ENCODE peak calls at places on chromosomes 7 and 10, in nine cellular contexts. W is suprapubic skin, C is pancreas, U is Peyer's patch, H is kidney epithelial cell, K is choroid plexus epithelial cell, Z is heart right ventricle, I is cardiac fibroblast, E is lower lobe of right lung. R is an unnamed sample.

GRCh38 chr10:31345886-31346285 is 26.9 kb downstream of the ZEB1 start:
- DNase-seq in W (no peak), C (no peak), U (no peak), H (no peak), K (no peak), Z (no peak), I (no peak), E (no peak), R (peak; percentile 30)

GRCh38 chr7:97576043-97576442 is 155.8 kb upstream of the TAC1 start:
- DNase-seq in W (no peak), C (no peak), U (no peak), H (no peak), K (no peak), Z (no peak), I (no peak), E (no peak), R (no peak)

GRCh38 chr10:51035344-51035743 is 38.9 kb upstream of the PRKG1 start:
- DNase-seq in W (no peak), C (no peak), U (no peak), H (no peak), K (no peak), Z (no peak), I (no peak), E (no peak), R (no peak)

GRCh38 chr10:114244126-114244525 is 5.1 kb downstream of the VWA2 start:
- DNase-seq in W (no peak), C (no peak), U (no peak), H (no peak), K (no peak), Z (no peak), I (no peak), E (no peak), R (no peak)

GRCh38 chr10:31756131-31757119 is 172.2 kb downstream of the ARHGAP12 start:
- DNase-seq in W (no peak), C (no peak), U (no peak), H (no peak), K (no peak), Z (no peak), I (no peak), E (no peak), R (no peak)

GRCh38 chr10:97463363-97464132 is 17.6 kb downstream of the ZDHHC16 start:
- DNase-seq in W (peak; percentile 62), C (peak; percentile 45), U (no peak), H (peak; percentile 19), K (peak; percentile 64), Z (peak; percentile 44), I (peak; percentile 69), E (no peak), R (peak; percentile 72)

GRCh38 chr10:61992683-61993629 is 91.5 kb downstream of the ARID5B start:
- DNase-seq in W (peak; percentile 82), C (no peak), U (no peak), H (no peak), K (peak; percentile 99), Z (peak; percentile 54), I (peak; percentile 98), E (peak; percentile 55), R (peak; percentile 98)

GRCh38 chr7:22694597-22695207 is 32.3 kb upstream of the IL6 start:
- DNase-seq in W (no peak), C (no peak), U (no peak), H (no peak), K (no peak), Z (no peak), I (no peak), E (no peak), R (no peak)

GRCh38 chr7:76069238-76069638 is 21.3 kb downstream of the MDH2 start:
- DNase-seq in W (peak; percentile 80), C (no peak), U (no peak), H (peak; percentile 86), K (peak; percentile 93), Z (peak; percentile 38), I (peak; percentile 92), E (peak; percentile 72), R (peak; percentile 91)
- TF ChIP-seq CTCF in W (peak; percentile 38), C (no peak), U (peak; percentile 44), H (peak; percentile 53), K (peak; percentile 72), Z (no peak), I (peak; percentile 55), E (no peak), R (peak; percentile 57)

DNA sequence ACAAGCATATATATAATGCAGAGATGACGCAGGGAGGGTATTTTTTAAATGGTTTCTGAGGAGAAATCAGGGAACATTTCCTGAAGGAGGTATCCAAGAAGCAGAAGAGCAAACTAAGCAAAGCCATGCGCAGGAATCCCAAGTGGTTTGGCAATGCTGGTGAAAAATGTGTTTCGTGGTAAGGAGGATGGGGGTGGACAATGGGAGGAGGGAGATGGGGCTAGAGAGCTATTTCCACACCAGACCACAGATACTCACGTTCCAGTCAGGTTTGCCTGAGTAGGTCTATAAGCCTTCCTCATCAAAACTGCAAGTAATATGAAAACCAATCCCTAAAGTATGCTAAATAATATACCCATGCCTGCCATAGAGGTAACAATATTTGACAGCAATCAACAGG is 223.7 kb upstream of the MKLN1 start:
- DNase-seq in W (no peak), C (no peak), U (no peak), H (no peak), K (peak; percentile 84), Z (no peak), I (peak; percentile 80), E (no peak), R (peak; percentile 88)
- H3K4me3 ChIP-seq in W (peak overlapping the region; percentile 99), C (no peak overlapping the region), U (no peak overlapping the region), H (no peak overlapping the region), K (peak overlapping the region; percentile 99), Z (peak overlapping the region; percentile 74), I (no peak overlapping the region), E (peak overlapping the region; percentile 70), R (peak overlapping the region; percentile 67)

GRCh38 chr10:124917168-124917938 is 24.6 kb upstream of the ZRANB1 start:
- DNase-seq in W (peak; percentile 74), C (peak; percentile 46), U (peak; percentile 72), H (no peak), K (peak; percentile 63), Z (peak; percentile 54), I (peak; percentile 45), E (peak; percentile 56), R (peak; percentile 50)
- TF ChIP-seq CTCF in W (no peak), C (no peak), U (no peak), H (no peak), K (no peak), Z (no peak), I (no peak), E (no peak), R (no peak)

DNA sequence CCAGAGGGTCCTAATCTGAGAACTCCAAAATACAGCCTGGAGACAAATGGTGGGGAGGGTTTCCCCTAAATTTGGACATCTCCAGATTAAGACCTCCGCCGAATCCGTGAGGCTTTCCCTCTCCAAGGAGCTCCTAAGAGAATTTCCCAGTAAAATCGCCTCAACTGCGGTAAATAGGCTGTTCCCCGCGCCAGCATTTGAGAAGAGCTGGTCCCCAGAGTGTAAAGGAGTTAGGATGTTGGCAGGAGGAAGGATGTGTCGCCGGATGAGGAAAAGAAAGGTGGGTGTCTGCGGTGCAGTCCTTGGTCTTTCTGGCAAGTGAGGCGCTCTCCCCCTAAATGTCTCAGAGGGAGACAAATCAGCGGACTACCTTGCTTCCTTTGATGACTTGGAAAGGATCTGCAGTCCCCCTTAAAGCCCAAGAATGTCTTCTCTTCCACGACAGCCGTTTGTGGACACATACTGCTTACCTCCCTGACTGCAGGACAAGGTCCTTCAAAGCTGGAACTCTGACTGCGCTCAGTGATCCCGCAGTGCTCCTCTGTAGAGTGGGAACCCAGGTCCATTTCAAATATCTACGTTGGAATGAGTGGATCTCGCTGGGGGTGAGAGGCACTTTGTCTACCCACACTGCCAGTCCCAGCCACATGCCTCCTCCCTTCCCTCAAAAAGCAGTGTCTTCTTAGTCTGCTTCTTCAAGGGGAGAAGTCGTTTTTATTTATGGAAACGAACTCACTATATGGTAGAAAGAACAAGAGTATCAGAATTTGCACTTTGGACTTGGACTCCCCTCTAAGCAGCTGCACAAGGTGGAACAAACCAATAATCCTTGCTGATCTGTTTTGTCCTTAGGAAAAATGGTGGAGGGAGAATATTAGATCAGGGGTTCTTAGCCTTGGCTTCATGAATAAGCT is 1.0 kb upstream of the DLG5 start:
- DNase-seq in W (no peak), C (no peak), U (no peak), H (no peak), K (no peak), Z (no peak), I (no peak), E (no peak), R (no peak)
- H3K4me3 ChIP-seq in W (peak overlapping the region; percentile 89), C (peak overlapping the region; percentile 70), U (peak overlapping the region; percentile 52), H (peak overlapping the region; percentile 67), K (peak overlapping the region; percentile 65), Z (peak overlapping the region; percentile 71), I (peak overlapping the region; percentile 35), E (peak overlapping the region; percentile 90), R (peak overlapping the region; percentile 89)

GRCh38 chr7:128959296-128959695 is 21.6 kb downstream of the IRF5 start:
- DNase-seq in W (no peak), C (no peak), U (no peak), H (no peak), K (no peak), Z (no peak), I (no peak), E (no peak), R (no peak)
- TF ChIP-seq CTCF in W (no peak), C (no peak), U (no peak), H (no peak), K (no peak), Z (no peak), I (no peak), E (no peak), R (no peak)

GRCh38 chr10:103969436-103969835 is 2.5 kb downstream of the SLK start:
- DNase-seq in W (no peak), C (no peak), U (no peak), H (no peak), K (no peak), Z (no peak), I (peak; percentile 20), E (no peak), R (peak; percentile 9)
- H3K4me3 ChIP-seq in W (peak overlapping the region; percentile 97), C (peak overlapping the region; percentile 79), U (peak overlapping the region; percentile 82), H (peak overlapping the region; percentile 89), K (peak overlapping the region; percentile 88), Z (peak overlapping the region; percentile 87), I (peak overlapping the region; percentile 64), E (peak overlapping the region; percentile 83), R (peak overlapping the region; percentile 73)